ENCODE peak calls at places on chromosomes 3 and 15, in four cellular contexts. X is IMR-90, G is neuronal stem cell, J is H9. Q is an unnamed sample.

GRCh38 chr3:35946121-35946856 is 307.0 kb downstream of the ARPP21 start:
- DNase-seq in X (peak), G (peak), J (no peak), Q (peak)

GRCh38 chr3:9279959-9280358 is 30.5 kb upstream of the SRGAP3 start:
- DNase-seq in X (peak), G (peak), J (no peak), Q (peak)

GRCh38 chr3:55198554-55198953 is 270.7 kb upstream of the LRTM1 start:
- DNase-seq in X (peak), G (no peak), J (no peak), Q (peak)

GRCh38 chr15:83200162-83200561 is 7.5 kb downstream of the HDGFL3 start:
- DNase-seq in X (peak), G (no peak), J (no peak), Q (peak)

GRCh38 chr3:128859573-128860154 is 19.8 kb upstream of the ACAD9 start:
- DNase-seq in X (no peak), G (peak), J (no peak), Q (no peak)

GRCh38 chr15:25477816-25478215 is 39.0 kb upstream of the UBE3A start:
- DNase-seq in X (no peak), G (no peak), J (no peak), Q (no peak)

GRCh38 chr3:162774613-162775100 is 1278.0 kb downstream of the OTOL1 start:
- DNase-seq in X (no peak), G (no peak), J (no peak), Q (no peak)

GRCh38 chr3:139824864-139825263 is 110.1 kb upstream of the CLSTN2 start:
- DNase-seq in X (no peak), G (no peak), J (no peak), Q (no peak)

GRCh38 chr15:98713585-98714001 is 65.3 kb downstream of the IGF1R start:
- DNase-seq in X (no peak), G (no peak), J (no peak), Q (no peak)

GRCh38 chr3:129007792-129008191 is 6.7 kb downstream of the EFCC1 start:
- DNase-seq in X (no peak), G (no peak), J (no peak), Q (no peak)

GRCh38 chr3:100339786-100340185 is 5.2 kb downstream of the NIT2 start:
- DNase-seq in X (no peak), G (no peak), J (no peak), Q (no peak)

GRCh38 chr3:64225695-64226499 is 631 bp upstream of the PRICKLE2 start:
- DNase-seq in X (peak), G (no peak), J (no peak), Q (peak)

GRCh38 chr15:90086868-90087268 is 15.4 kb downstream of the IDH2 start:
- DNase-seq in X (peak), G (no peak), J (peak), Q (peak)

GRCh38 chr15:43789409-43789808 is 2.7 kb upstream of the SERF2 start:
- DNase-seq in X (no peak), G (no peak), J (no peak), Q (no peak)

GRCh38 chr3:175432338-175433025 is 573.3 kb downstream of the NAALADL2 start:
- DNase-seq in X (peak), G (no peak), J (no peak), Q (peak)

GRCh38 chr15:28984421-28985375 is 98.9 kb downstream of the APBA2 start:
- DNase-seq in X (peak), G (peak), J (no peak), Q (peak)

GRCh38 chr3:154904328-154904727 is 175.8 kb upstream of the MME start:
- DNase-seq in X (peak), G (peak), J (peak), Q (peak)

GRCh38 chr3:24972491-24972890 is 455.6 kb upstream of the RARB start:
- DNase-seq in X (no peak), G (no peak), J (no peak), Q (no peak)

GRCh38 chr15:90028376-90028775 is 27.3 kb downstream of the ZNF710 start:
- DNase-seq in X (no peak), G (no peak), J (no peak), Q (no peak)

GRCh38 chr3:57062119-57062631 is 1.7 kb downstream of the SPATA12 start:
- DNase-seq in X (no peak), G (no peak), J (peak), Q (no peak)

GRCh38 chr15:30827625-30828303 is 76.0 kb upstream of the FAN1 start:
- DNase-seq in X (no peak), G (no peak), J (no peak), Q (peak)

GRCh38 chr15:47422901-47423300 is 294.4 kb upstream of the SEMA6D start:
- DNase-seq in X (peak), G (no peak), J (no peak), Q (peak)

GRCh38 chr15:37102315-37103021 is 2.1 kb upstream of the MEIS2 start:
- DNase-seq in X (peak), G (peak), J (peak), Q (peak)

DNA sequence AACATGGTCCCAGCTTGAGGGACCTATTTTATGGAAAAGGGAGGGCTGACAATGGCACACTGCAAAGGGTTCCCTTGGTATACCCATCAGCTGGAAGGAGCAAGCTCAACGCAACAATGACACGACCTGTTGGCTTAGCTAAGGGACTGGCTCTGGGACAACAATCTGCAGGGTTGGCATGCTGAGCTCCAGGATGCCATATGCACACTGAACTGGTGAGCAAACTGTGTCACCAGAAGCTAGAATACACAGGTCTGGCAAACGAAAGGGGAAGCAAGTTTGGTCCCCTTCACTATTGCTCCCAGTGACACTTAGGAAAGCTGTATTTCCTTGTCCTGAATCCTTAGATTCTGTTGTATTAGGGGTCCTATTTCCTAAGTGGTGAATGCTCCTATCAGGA is 38.0 kb upstream of the RASGRF1 start:
- DNase-seq in X (no peak), G (no peak), J (no peak), Q (no peak)
- H2AFZ ChIP-seq in X (no peak), G (no peak), J (no peak), Q (no peak)

GRCh38 chr3:72336821-72337479 is 511.3 kb downstream of the SHQ1 start:
- DNase-seq in X (peak), G (peak), J (peak), Q (peak)
- H4K8ac ChIP-seq in X (no peak), G (peak), J (peak), Q (peak)

GRCh38 chr3:23601020-23601822 is 204.5 kb upstream of the UBE2E1 start:
- DNase-seq in X (peak), G (no peak), J (no peak), Q (peak)
- H2AFZ ChIP-seq in X (no peak), G (no peak), J (no peak), Q (no peak)

DNA sequence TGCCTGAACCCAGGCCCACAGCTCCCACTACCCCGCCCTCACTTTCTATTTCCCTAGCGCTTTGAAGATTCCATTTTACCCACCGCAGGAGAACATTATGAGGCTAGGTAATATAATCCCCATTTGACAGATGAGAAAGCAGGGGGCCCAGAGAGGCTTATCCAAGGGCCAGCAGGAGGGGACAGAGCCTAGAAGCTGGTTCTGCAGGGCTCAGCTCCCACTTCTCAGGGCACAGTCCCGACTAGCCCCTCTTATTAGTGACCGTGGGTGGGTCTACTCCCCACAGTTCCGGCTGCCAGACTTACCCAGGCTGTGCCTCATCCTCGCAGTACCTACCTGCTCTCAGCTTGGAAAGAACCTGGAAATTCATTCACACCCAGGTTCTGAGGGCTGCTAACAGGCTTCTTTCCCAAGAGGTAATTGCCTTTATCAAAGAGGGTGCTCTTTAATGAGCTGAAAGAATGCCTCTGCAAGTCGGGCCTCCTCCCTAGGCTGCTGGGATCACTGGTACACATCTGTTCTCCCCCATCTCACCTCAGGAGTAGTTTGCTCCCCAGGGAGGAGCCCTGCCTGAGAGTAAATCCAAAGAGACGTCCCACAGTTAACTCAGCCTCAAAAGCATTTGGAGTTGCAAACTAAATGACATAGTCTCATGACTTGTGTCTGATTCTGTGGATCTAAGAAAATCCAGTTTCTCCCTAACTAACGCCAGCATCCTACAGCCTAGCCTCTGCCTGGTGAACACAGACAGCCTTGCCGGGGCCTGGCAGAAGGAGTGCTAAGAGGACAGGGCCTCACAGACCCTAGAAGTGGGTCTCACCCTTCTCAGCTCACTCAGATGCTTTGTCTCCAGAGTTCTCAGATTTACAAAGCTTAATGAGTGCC is 125.0 kb downstream of the CHSY1 start:
- DNase-seq in X (peak), G (no peak), J (no peak), Q (peak)
- H4K8ac ChIP-seq in X (peak), G (no peak), J (no peak), Q (peak)